ENCODE peak calls at places on chromosomes 3 and 15, in six cellular contexts. O is K562, Y is H1, N is HepG2, K is stomach, A is transverse colon. J is an unnamed sample.

GRCh38 chr15:73414876-73415275 is 28.1 kb upstream of the REC114 start:
- DNase-seq in N (no peak), O (no peak), A (no peak), K (no peak), Y (peak; percentile 20), J (no peak)

GRCh38 chr3:16013563-16013962 is 160.9 kb upstream of the GALNT15 start:
- DNase-seq in Y (no peak), N (no peak), O (no peak), A (no peak), K (no peak), J (no peak)

GRCh38 chr3:152185941-152186630 is 82.6 kb upstream of the MBNL1 start:
- DNase-seq in A (no peak), O (no peak), K (no peak), N (no peak), Y (no peak), J (no peak)

GRCh38 chr15:35309886-35310285 is 224.8 kb upstream of the NANOGP8 start:
- DNase-seq in A (no peak), O (no peak), Y (no peak), N (no peak), K (no peak), J (no peak)

GRCh38 chr3:64229903-64230302 is 4.6 kb upstream of the PRICKLE2 start:
- DNase-seq in A (no peak), O (no peak), K (no peak), Y (no peak), N (no peak), J (no peak)

GRCh38 chr3:98596902-98597500 is 3.6 kb upstream of the CPOX start:
- DNase-seq in K (no peak), N (peak; percentile 28), Y (no peak), A (no peak), O (no peak), J (no peak)

GRCh38 chr3:164199982-164200823 is 878.1 kb downstream of the SI start:
- DNase-seq in N (no peak), O (no peak), A (no peak), Y (no peak), K (no peak), J (no peak)

GRCh38 chr3:20488101-20488500 is 302.1 kb upstream of the SGO1 start:
- DNase-seq in Y (no peak), O (no peak), A (no peak), K (no peak), N (no peak), J (no peak)

GRCh38 chr3:192851821-192852352 is 65.8 kb downstream of the MB21D2 start:
- DNase-seq in N (peak; percentile 86), O (no peak), K (peak; percentile 88), A (peak; percentile 81), Y (no peak), J (no peak)

GRCh38 chr15:31276596-31277298 is 49.9 kb upstream of the KLF13 start:
- DNase-seq in N (no peak), K (peak; percentile 21), A (peak; percentile 6), Y (peak; percentile 28), O (no peak), J (peak; percentile 30)

GRCh38 chr3:183892610-183893214 is 8.0 kb upstream of the PARL start:
- DNase-seq in N (peak; percentile 70), A (peak; percentile 40), K (no peak), Y (no peak), O (no peak), J (peak; percentile 30)

GRCh38 chr15:33985751-33986150 is 17.5 kb downstream of the CHRM5 start:
- DNase-seq in Y (no peak), A (no peak), N (no peak), O (no peak), K (no peak), J (no peak)

GRCh38 chr3:186929186-186929585 is 1.1 kb upstream of the ST6GAL1 start:
- DNase-seq in N (no peak), Y (no peak), K (no peak), A (no peak), O (no peak), J (no peak)

GRCh38 chr3:144085964-144086363 is 114.3 kb downstream of the DIPK2A start:
- DNase-seq in Y (no peak), K (no peak), A (no peak), O (peak; percentile 6), N (no peak), J (no peak)

GRCh38 chr3:13473020-13473419 is 7.1 kb upstream of the HDAC11 start:
- DNase-seq in O (no peak), N (no peak), Y (no peak), A (no peak), K (no peak), J (peak; percentile 17)

GRCh38 chr15:38398134-38398533 is 55.8 kb upstream of the FAM98B start:
- DNase-seq in N (peak; percentile 13), O (no peak), Y (no peak), K (no peak), A (peak; percentile 15), J (no peak)

GRCh38 chr15:79522656-79523055 is 90.5 kb downstream of the MINAR1 start:
- DNase-seq in Y (no peak), K (no peak), O (no peak), A (no peak), N (no peak), J (no peak)

GRCh38 chr15:75353604-75354003 is 6.8 kb downstream of the NEIL1 start:
- DNase-seq in Y (no peak), A (no peak), K (no peak), N (no peak), O (no peak), J (no peak)

GRCh38 chr3:25420885-25421284 is 7.2 kb upstream of the RARB start:
- DNase-seq in O (no peak), K (no peak), N (no peak), Y (no peak), A (no peak), J (no peak)

GRCh38 chr3:44870375-44871061 is 3.9 kb upstream of the TGM4 start:
- DNase-seq in A (peak; percentile 60), Y (no peak), O (no peak), K (peak; percentile 88), N (peak; percentile 44), J (no peak)

DNA sequence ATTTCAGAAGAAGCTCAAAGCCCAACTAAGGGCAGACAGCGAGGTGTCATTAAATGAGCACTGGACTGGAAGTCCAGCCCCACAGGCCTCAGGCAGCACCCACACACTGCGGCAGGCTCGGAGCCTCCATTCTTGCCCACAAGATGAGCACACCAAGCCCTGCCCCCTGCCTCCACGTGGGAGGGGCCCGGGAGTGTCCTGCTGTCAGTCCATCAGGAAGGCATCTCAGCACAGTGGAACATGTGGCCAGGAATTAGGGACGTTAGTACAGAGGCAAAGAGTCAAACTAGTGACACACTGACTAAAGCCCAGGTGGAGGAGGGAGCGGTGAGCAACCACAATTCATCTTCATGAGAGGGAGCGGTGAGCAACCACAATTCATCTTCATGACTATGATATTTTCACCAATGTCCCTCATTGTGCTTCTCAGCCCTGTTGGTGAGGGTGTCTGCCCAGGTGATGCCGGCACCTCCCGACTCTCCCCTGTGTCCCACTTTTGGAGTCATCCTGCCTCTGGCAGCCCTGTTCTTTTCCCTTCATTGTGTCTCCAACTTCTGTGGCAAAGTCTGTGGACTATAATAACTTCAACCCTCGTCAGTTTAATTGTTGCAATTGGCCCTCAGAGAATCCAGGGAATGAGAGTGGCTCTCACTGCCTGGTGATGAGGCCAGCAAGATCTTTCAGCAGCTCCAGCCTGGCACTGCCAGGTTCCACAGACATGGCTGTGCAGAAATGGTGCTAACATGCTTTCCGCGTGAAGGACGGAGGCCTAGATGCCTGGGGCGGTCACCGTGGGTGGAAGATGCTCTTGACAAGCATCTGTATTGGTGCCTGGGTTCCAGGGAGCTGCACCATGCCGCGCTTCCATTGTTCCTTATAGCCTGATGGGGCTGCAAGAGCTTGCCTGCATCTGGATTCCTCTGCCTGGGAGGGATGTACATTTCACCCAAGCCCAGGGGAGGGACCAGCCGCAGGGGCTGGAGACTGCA is 23.1 kb upstream of the SKOR1 start:
- DNase-seq in A (no peak), K (no peak), O (no peak), N (no peak), Y (no peak), J (peak; percentile 47)
- TF ChIP-seq POLR2AphosphoS5 in A (no peak), K (no peak), O (no peak), N (no peak), Y (no peak), J (no peak)

GRCh38 chr3:170405101-170405500 is 13.6 kb upstream of the CLDN11 start:
- DNase-seq in N (no peak), O (no peak), Y (no peak), K (no peak), A (no peak), J (no peak)
- TF ChIP-seq POLR2AphosphoS5 in N (no peak), O (no peak), Y (no peak), K (no peak), A (no peak), J (no peak)

GRCh38 chr15:51199541-51199940 is 104.8 kb upstream of the TNFAIP8L3 start:
- DNase-seq in O (no peak), K (no peak), Y (no peak), A (no peak), N (no peak), J (no peak)
- TF ChIP-seq POLR2AphosphoS5 in O (no peak), K (no peak), Y (no peak), A (no peak), N (no peak), J (no peak)

DNA sequence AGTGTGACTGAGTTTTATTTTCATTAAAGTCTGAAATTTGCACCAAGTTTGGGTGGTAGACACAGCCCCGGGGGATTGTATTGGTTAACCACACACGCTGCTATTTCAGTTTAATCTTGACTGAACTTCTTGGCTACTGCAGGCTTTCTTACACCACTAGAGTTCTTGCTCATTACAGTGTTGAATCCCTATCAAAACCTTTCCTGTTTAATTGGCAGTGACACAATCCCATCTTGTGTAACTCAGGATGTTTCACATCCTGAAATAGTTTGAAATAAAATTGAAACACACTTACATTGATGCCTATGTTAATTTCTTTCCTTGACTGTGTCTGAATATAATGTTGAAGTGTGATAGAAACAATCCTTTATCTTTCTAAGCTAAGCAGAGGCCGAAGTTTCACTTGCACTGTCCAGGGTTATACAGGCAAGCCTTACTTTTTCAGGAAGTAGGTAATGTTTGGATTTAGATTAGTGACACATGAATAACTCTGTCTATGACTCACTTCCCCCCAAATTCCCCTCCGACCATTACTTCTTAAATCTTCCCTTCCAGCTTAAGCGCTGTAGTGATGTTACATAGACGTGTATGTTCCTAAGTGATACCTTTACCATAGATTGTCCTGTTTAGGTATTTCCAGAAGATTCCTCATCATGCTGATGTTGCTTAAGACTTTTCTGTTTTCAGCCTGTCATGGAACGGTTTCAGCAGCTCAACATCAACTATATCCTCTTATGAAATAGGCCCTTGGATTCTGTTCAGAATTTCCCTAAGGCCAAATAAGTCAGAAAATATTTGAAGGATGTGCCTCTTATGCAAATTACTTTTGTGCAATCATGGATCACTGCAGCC is 16.8 kb downstream of the ATG7 start:
- DNase-seq in A (no peak), Y (no peak), K (no peak), N (peak; percentile 23), O (peak; percentile 69), J (no peak)
- TF ChIP-seq POLR2AphosphoS5 in A (peak; percentile 55), Y (no peak), K (peak; percentile 2), N (no peak), O (peak; percentile 13), J (no peak)

GRCh38 chr15:63049747-63050439 is 7.3 kb downstream of the TPM1 start:
- DNase-seq in O (no peak), A (no peak), Y (no peak), K (no peak), N (peak; percentile 56), J (no peak)
- TF ChIP-seq POLR2AphosphoS5 in O (no peak), A (peak; percentile 48), Y (peak; percentile 80), K (no peak), N (no peak), J (no peak)

GRCh38 chr3:172079326-172079976 is 40.1 kb downstream of the FNDC3B start:
- DNase-seq in O (peak; percentile 37), A (no peak), Y (no peak), N (no peak), K (no peak), J (no peak)
- TF ChIP-seq POLR2AphosphoS5 in O (no peak), A (no peak), Y (no peak), N (peak; percentile 3), K (no peak), J (no peak)

GRCh38 chr3:96996009-96996408 is 181.6 kb downstream of the EPHA6 start:
- DNase-seq in N (no peak), K (no peak), O (no peak), A (no peak), Y (no peak), J (no peak)
- TF ChIP-seq POLR2AphosphoS5 in N (no peak), K (no peak), O (no peak), A (no peak), Y (no peak), J (no peak)